ENCODE peak calls at places on chromosome 22, in eight cellular contexts. C, F, M, E, I, G, X and Q are unnamed samples.

GRCh38 chr22:37162221-37163095 is 12.7 kb upstream of the IL2RB start:
- DNase-seq in C (no peak), F (peak; percentile 56), M (no peak), E (no peak), I (peak; percentile 76), G (no peak), X (no peak), Q (no peak)

GRCh38 chr22:46293591-46294260 is 2.9 kb upstream of the GTSE1 start:
- DNase-seq in C (no peak), F (no peak), M (no peak), E (no peak), I (no peak), G (peak; percentile 28), X (no peak), Q (no peak)

GRCh38 chr22:42544686-42545085 is 9.1 kb upstream of the SERHL2 start:
- DNase-seq in C (no peak), F (no peak), M (no peak), E (no peak), I (no peak), G (peak; percentile 52), X (no peak), Q (no peak)

GRCh38 chr22:48483764-48484528 is 1343.7 kb downstream of the BRD1 start:
- DNase-seq in C (no peak), F (no peak), M (no peak), E (no peak), I (no peak), G (no peak), X (no peak), Q (no peak)

GRCh38 chr22:40018051-40018450 is 23.3 kb downstream of the FAM83F start:
- DNase-seq in C (no peak), F (no peak), M (no peak), E (no peak), I (no peak), G (no peak), X (no peak), Q (no peak)

GRCh38 chr22:28015056-28015445 is 96.0 kb upstream of the PITPNB start:
- DNase-seq in C (no peak), F (no peak), M (no peak), E (no peak), I (no peak), G (no peak), X (no peak), Q (no peak)

GRCh38 chr22:40247976-40248375 is 70.3 kb downstream of the TNRC6B start:
- DNase-seq in C (no peak), F (peak; percentile 43), M (no peak), E (no peak), I (no peak), G (no peak), X (no peak), Q (no peak)

GRCh38 chr22:24423519-24424000 is 3.8 kb upstream of the ADORA2A start:
- DNase-seq in C (peak; percentile 14), F (peak; percentile 60), M (no peak), E (no peak), I (peak; percentile 95), G (no peak), X (peak; percentile 57), Q (no peak)